ENCODE peak calls at places on chromosomes 1 and 21, in four cellular contexts. One of them, this sample, is unnamed.

GRCh38 chr21:44932366-44933181 is 7.3 kb upstream of the SLX9 start:
- DNase-seq in activated gamma-delta T cell treated with Interleukin-2 at 50 U/mL for 16 hours: peak
- DNase-seq in upper lobe of right lung: peak
- DNase-seq in glutamatergic neuron: no peak
- DNase-seq in this sample: peak

GRCh38 chr1:5297199-5297877 is 642.9 kb downstream of the AJAP1 start:
- DNase-seq in upper lobe of right lung: no peak
- DNase-seq in glutamatergic neuron: no peak
- DNase-seq in activated gamma-delta T cell treated with Interleukin-2 at 50 U/mL for 16 hours: no peak
- DNase-seq in this sample: no peak

GRCh38 chr1:15830284-15830657 is 17.2 kb upstream of the SPEN start:
- DNase-seq in activated gamma-delta T cell treated with Interleukin-2 at 50 U/mL for 16 hours: no peak
- DNase-seq in upper lobe of right lung: no peak
- DNase-seq in glutamatergic neuron: no peak
- DNase-seq in this sample: peak

GRCh38 chr1:150405660-150406059 is 41.7 kb downstream of the RPRD2 start:
- DNase-seq in activated gamma-delta T cell treated with Interleukin-2 at 50 U/mL for 16 hours: no peak
- DNase-seq in glutamatergic neuron: no peak
- DNase-seq in upper lobe of right lung: no peak
- DNase-seq in this sample: no peak

GRCh38 chr1:236395780-236396664 is 1.9 kb downstream of the EDARADD start:
- DNase-seq in glutamatergic neuron: no peak
- DNase-seq in activated gamma-delta T cell treated with Interleukin-2 at 50 U/mL for 16 hours: no peak
- DNase-seq in upper lobe of right lung: no peak
- DNase-seq in this sample: peak

GRCh38 chr1:6113116-6113515 is 67.0 kb downstream of the CHD5 start:
- DNase-seq in activated gamma-delta T cell treated with Interleukin-2 at 50 U/mL for 16 hours: no peak
- DNase-seq in glutamatergic neuron: no peak
- DNase-seq in upper lobe of right lung: peak
- DNase-seq in this sample: no peak

GRCh38 chr1:215375386-215375785 is 191.7 kb upstream of the KCTD3 start:
- DNase-seq in upper lobe of right lung: no peak
- DNase-seq in glutamatergic neuron: no peak
- DNase-seq in activated gamma-delta T cell treated with Interleukin-2 at 50 U/mL for 16 hours: no peak
- DNase-seq in this sample: no peak

GRCh38 chr21:31136891-31137290 is 98.6 kb upstream of the KRTAP19-8 start:
- DNase-seq in glutamatergic neuron: no peak
- DNase-seq in activated gamma-delta T cell treated with Interleukin-2 at 50 U/mL for 16 hours: no peak
- DNase-seq in upper lobe of right lung: no peak
- DNase-seq in this sample: peak

GRCh38 chr1:200351826-200352549 is 57.8 kb downstream of the ZNF281 start:
- DNase-seq in glutamatergic neuron: no peak
- DNase-seq in activated gamma-delta T cell treated with Interleukin-2 at 50 U/mL for 16 hours: no peak
- DNase-seq in upper lobe of right lung: no peak
- DNase-seq in this sample: no peak

GRCh38 chr1:180911640-180912161 is 996 bp upstream of the KIAA1614 start:
- DNase-seq in glutamatergic neuron: no peak
- DNase-seq in upper lobe of right lung: peak
- DNase-seq in activated gamma-delta T cell treated with Interleukin-2 at 50 U/mL for 16 hours: no peak
- DNase-seq in this sample: no peak

GRCh38 chr1:218735436-218735835 is 390.3 kb downstream of the TGFB2 start:
- DNase-seq in glutamatergic neuron: no peak
- DNase-seq in activated gamma-delta T cell treated with Interleukin-2 at 50 U/mL for 16 hours: no peak
- DNase-seq in upper lobe of right lung: no peak
- DNase-seq in this sample: no peak

GRCh38 chr1:235703516-235703915 is 53.9 kb upstream of the GNG4 start:
- DNase-seq in upper lobe of right lung: no peak
- DNase-seq in activated gamma-delta T cell treated with Interleukin-2 at 50 U/mL for 16 hours: no peak
- DNase-seq in glutamatergic neuron: no peak
- DNase-seq in this sample: no peak

GRCh38 chr1:99438656-99439055 is 174.4 kb downstream of the PLPPR4 start:
- DNase-seq in activated gamma-delta T cell treated with Interleukin-2 at 50 U/mL for 16 hours: no peak
- DNase-seq in upper lobe of right lung: no peak
- DNase-seq in glutamatergic neuron: no peak
- DNase-seq in this sample: no peak